ENCODE peak calls at places on chromosomes 2 and 18, in seven cellular contexts. G is mammary epithelial cell; Y is left ventricle myocardium inferior; E is colonic mucosa; D is IMR-90; I is CD8-positive, alpha-beta T cell; V is neuronal stem cell. T is an unnamed sample.

GRCh38 chr2:40361478-40361877 is 90.4 kb downstream of the SLC8A1 start:
- DNase-seq in G (no peak), Y (no peak), E (no peak), D (no peak), I (no peak), V (no peak), T (no peak)

GRCh38 chr2:60934153-60934722 is 52.9 kb downstream of the REL start:
- DNase-seq in G (no peak), Y (no peak), E (no peak), D (no peak), I (no peak), V (no peak), T (no peak)

GRCh38 chr2:120771556-120772208 is 36.0 kb downstream of the GLI2 start:
- DNase-seq in G (no peak), Y (peak; percentile 51), E (peak; percentile 45), D (peak; percentile 95), I (no peak), V (no peak), T (no peak)

GRCh38 chr2:144091622-144092021 is 428.3 kb downstream of the ZEB2 start:
- DNase-seq in G (no peak), Y (no peak), E (no peak), D (no peak), I (no peak), V (no peak), T (no peak)

GRCh38 chr18:35029103-35029502 is 12.1 kb upstream of the MAPRE2 start:
- DNase-seq in G (no peak), Y (peak; percentile 20), E (no peak), D (peak; percentile 69), I (no peak), V (no peak), T (no peak)

GRCh38 chr2:153986488-153987229 is 114.9 kb downstream of the GALNT13 start:
- DNase-seq in G (peak; percentile 60), Y (no peak), E (no peak), D (no peak), I (no peak), V (peak; percentile 6), T (no peak)

GRCh38 chr18:28040720-28041119 is 136.2 kb downstream of the CDH2 start:
- DNase-seq in G (no peak), Y (no peak), E (no peak), D (peak; percentile 7), I (no peak), V (no peak), T (no peak)

GRCh38 chr2:95343429-95344207 is 46.5 kb downstream of the KCNIP3 start:
- DNase-seq in G (peak; percentile 73), Y (peak; percentile 8), E (no peak), D (no peak), I (no peak), V (no peak), T (no peak)

GRCh38 chr18:32750328-32750727 is 22.5 kb downstream of the KLHL14 start:
- DNase-seq in G (no peak), Y (no peak), E (no peak), D (no peak), I (no peak), V (no peak), T (no peak)

GRCh38 chr2:233857511-233858118 is 3.3 kb upstream of the HJURP start:
- DNase-seq in G (peak; percentile 21), Y (no peak), E (peak; percentile 69), D (no peak), I (peak; percentile 58), V (no peak), T (peak; percentile 63)

GRCh38 chr2:241983571-241984270 is 114.2 kb downstream of the RTP5 start:
- DNase-seq in G (no peak), Y (no peak), E (no peak), D (no peak), I (no peak), V (no peak), T (no peak)

GRCh38 chr18:59898609-59899297 is 1.0 kb upstream of the PMAIP1 start:
- DNase-seq in G (no peak), Y (no peak), E (no peak), D (no peak), I (no peak), V (no peak), T (no peak)

GRCh38 chr18:30280861-30281470 is 761.6 kb downstream of the DSC3 start:
- DNase-seq in G (peak; percentile 53), Y (no peak), E (peak; percentile 25), D (peak; percentile 59), I (no peak), V (peak; percentile 50), T (no peak)

GRCh38 chr2:240198226-240198625 is 57.8 kb upstream of the OTOS start:
- DNase-seq in G (no peak), Y (no peak), E (no peak), D (no peak), I (no peak), V (no peak), T (no peak)

GRCh38 chr2:62939735-62940491 is 110.7 kb upstream of the OTX1 start:
- DNase-seq in G (peak; percentile 92), Y (no peak), E (no peak), D (peak; percentile 93), I (no peak), V (no peak), T (no peak)

GRCh38 chr2:220046507-220046906 is 419.1 kb downstream of the SLC4A3 start:
- DNase-seq in G (no peak), Y (no peak), E (no peak), D (no peak), I (no peak), V (no peak), T (no peak)

GRCh38 chr2:167388497-167388896 is 500.2 kb downstream of the XIRP2 start:
- DNase-seq in G (no peak), Y (no peak), E (no peak), D (no peak), I (no peak), V (peak; percentile 36), T (no peak)

GRCh38 chr2:239124152-239124899 is 276.4 kb downstream of the TWIST2 start:
- DNase-seq in G (no peak), Y (no peak), E (no peak), D (no peak), I (no peak), V (no peak), T (no peak)

GRCh38 chr2:10772868-10773215 is 39.7 kb downstream of the PDIA6 start:
- DNase-seq in G (no peak), Y (no peak), E (no peak), D (no peak), I (no peak), V (no peak), T (no peak)

GRCh38 chr18:48003426-48004349 is 73.2 kb upstream of the SMAD2 start:
- DNase-seq in G (peak; percentile 23), Y (peak; percentile 38), E (peak; percentile 76), D (no peak), I (no peak), V (no peak), T (no peak)

GRCh38 chr2:75616933-75617332 is 29.6 kb upstream of the MRPL19 start:
- DNase-seq in G (no peak), Y (no peak), E (no peak), D (no peak), I (no peak), V (no peak), T (no peak)
- H3K4me1 ChIP-seq in G (peaks cover 28% of the 10 kb centered on the region), Y (no peaks in the 10 kb centered on the region), E (no peaks in the 10 kb centered on the region), D (no peaks in the 10 kb centered on the region), I (no peaks in the 10 kb centered on the region), V (peaks cover 5% of the 10 kb centered on the region), T (no peaks in the 10 kb centered on the region)

DNA sequence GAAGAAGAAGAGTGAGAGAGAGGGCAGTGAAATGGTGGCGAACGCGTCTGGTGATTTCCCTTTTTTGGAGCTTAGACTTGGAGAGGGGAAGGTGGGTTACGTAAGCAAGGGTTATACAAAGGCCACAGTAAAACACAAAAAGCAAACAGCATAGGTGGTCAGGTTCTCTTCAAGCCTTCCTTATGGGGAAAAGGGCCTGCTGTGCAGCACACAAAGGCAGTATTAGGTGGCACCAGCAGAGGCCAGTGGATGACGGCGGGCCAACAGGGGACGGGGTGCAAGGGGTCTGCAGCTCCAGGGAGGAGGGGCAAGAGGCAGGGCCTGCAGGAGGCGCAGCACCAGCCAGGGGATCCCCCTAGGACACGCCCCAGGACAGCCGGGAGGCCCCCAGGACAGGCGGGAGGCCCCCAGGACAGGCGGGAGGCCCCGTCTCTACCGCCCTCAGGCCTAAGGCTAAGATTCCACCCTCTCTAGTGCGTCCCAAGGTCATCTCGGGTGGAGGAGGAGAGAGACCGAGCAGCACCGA is 32.6 kb upstream of the NPC1 start:
- DNase-seq in G (no peak), Y (no peak), E (peak; percentile 46), D (no peak), I (no peak), V (peak; percentile 51), T (no peak)
- H3K27ac ChIP-seq in G (no peak overlapping the region), Y (no peak overlapping the region), E (no peak overlapping the region), D (no peak overlapping the region), I (no peak overlapping the region), V (no peak overlapping the region), T (no peak overlapping the region)

GRCh38 chr2:173395567-173396351 is 41.1 kb downstream of the CDCA7 start:
- DNase-seq in G (no peak), Y (no peak), E (no peak), D (no peak), I (no peak), V (no peak), T (no peak)

GRCh38 chr2:173400760-173401159 is 46.1 kb downstream of the CDCA7 start:
- DNase-seq in G (no peak), Y (no peak), E (no peak), D (no peak), I (no peak), V (no peak), T (no peak)

GRCh38 chr2:173394575-173394974 is 39.9 kb downstream of the CDCA7 start:
- DNase-seq in G (no peak), Y (no peak), E (no peak), D (no peak), I (no peak), V (no peak), T (no peak)

GRCh38 chr2:173399229-173399628 is 44.6 kb downstream of the CDCA7 start:
- DNase-seq in G (no peak), Y (no peak), E (no peak), D (no peak), I (no peak), V (no peak), T (no peak)

DNA sequence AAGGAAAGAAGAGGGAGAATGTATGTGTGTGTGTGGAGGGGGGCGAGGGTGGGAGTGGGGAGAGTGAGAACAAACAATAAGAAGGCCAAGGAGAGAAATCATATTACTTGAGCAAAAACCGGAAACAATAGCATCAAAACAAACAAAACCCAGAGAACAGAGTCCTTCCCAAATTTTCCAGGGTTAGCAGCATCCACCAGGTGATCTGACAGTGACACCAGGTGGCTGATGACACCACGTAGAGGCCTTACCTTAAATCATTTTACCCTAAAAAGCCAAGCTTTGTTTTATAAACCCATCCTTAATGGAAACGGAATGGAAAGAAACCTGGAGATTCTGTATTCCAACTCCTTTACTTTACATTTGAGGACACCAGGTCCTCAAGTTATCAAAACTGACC is 42.9 kb downstream of the CDCA7 start:
- DNase-seq in G (no peak), Y (no peak), E (no peak), D (no peak), I (no peak), V (no peak), T (no peak)
- H3K4me1 ChIP-seq in G (peaks cover 9% of the 10 kb centered on the region), Y (peaks cover 19% of the 10 kb centered on the region), E (no peaks in the 10 kb centered on the region), D (no peaks in the 10 kb centered on the region), I (no peaks in the 10 kb centered on the region), V (peaks cover 2% of the 10 kb centered on the region), T (peaks cover 5% of the 10 kb centered on the region)

DNA sequence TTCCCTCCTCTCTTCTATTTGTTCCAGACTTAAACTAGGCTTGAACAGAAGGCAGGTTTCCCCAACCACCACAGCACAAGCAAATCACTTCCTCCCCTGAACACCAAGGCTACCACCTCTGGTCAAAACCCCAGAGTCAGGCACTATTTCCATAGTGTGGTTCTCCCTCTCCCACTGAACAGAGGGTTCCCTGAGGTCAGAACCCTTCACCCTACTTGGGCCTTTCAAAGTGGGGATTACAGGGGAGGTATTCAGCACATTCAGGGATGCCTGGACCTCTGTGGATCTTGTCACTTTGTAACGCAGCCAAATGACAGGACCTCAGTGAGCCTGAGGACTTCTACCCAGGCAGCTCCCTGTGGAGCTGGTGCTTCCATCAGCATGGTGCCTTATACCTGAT is 88.7 kb downstream of the TNS1 start:
- DNase-seq in G (no peak), Y (no peak), E (no peak), D (no peak), I (no peak), V (no peak), T (no peak)
- H3K27ac ChIP-seq in G (no peak overlapping the region), Y (peak overlapping the region; percentile 95), E (peak overlapping the region; percentile 2), D (no peak overlapping the region), I (no peak overlapping the region), V (no peak overlapping the region), T (no peak overlapping the region)